ENCODE peak calls at places on chromosomes 16 and 17, in seven cellular contexts. One of them, this sample, is unnamed.
A peak's percentile ranks its signal among the peaks of the same experiment; 100 is the strongest.

GRCh38 chr17:7606280-7606679 is 8.4 kb downstream of the FXR2 start:
- DNase-seq in astrocyte of the hippocampus: no peak
- DNase-seq in dorsolateral prefrontal cortex: no peak
- DNase-seq in T-helper 17 cell: no peak
- DNase-seq in activated CD4-positive, alpha-beta memory T cell treated with anti-CD3 and anti-CD28 coated beads, Interleukin-2, amount 10 ng/mL, durations not matched to agents 7 days and 5 days: no peak
- DNase-seq in NCI-H2029: no peak
- DNase-seq in stimulated activated effector memory CD8-positive, alpha-beta T cell treated with anti-CD3 and anti-CD28 coated beads, Interleukin-12 subunit alpha, Interleukin-12 subunit beta, amount 100 ng/mL, for 72 hours: no peak
- DNase-seq in this sample: no peak

GRCh38 chr16:14337303-14338191 is 266.4 kb downstream of the MRTFB start:
- DNase-seq in astrocyte of the hippocampus: no peak
- DNase-seq in dorsolateral prefrontal cortex: peak; percentile 45
- DNase-seq in T-helper 17 cell: no peak
- DNase-seq in activated CD4-positive, alpha-beta memory T cell treated with anti-CD3 and anti-CD28 coated beads, Interleukin-2, amount 10 ng/mL, durations not matched to agents 7 days and 5 days: no peak
- DNase-seq in NCI-H2029: no peak
- DNase-seq in stimulated activated effector memory CD8-positive, alpha-beta T cell treated with anti-CD3 and anti-CD28 coated beads, Interleukin-12 subunit alpha, Interleukin-12 subunit beta, amount 100 ng/mL, for 72 hours: no peak
- DNase-seq in this sample: no peak

GRCh38 chr17:30398328-30399041 is 19.8 kb downstream of the CPD start:
- DNase-seq in astrocyte of the hippocampus: no peak
- DNase-seq in dorsolateral prefrontal cortex: no peak
- DNase-seq in T-helper 17 cell: no peak
- DNase-seq in activated CD4-positive, alpha-beta memory T cell treated with anti-CD3 and anti-CD28 coated beads, Interleukin-2, amount 10 ng/mL, durations not matched to agents 7 days and 5 days: no peak
- DNase-seq in NCI-H2029: no peak
- DNase-seq in stimulated activated effector memory CD8-positive, alpha-beta T cell treated with anti-CD3 and anti-CD28 coated beads, Interleukin-12 subunit alpha, Interleukin-12 subunit beta, amount 100 ng/mL, for 72 hours: no peak
- DNase-seq in this sample: no peak

GRCh38 chr17:64357191-64357981 is 33.3 kb downstream of the PECAM1 start:
- DNase-seq in astrocyte of the hippocampus: peak; percentile 74
- DNase-seq in dorsolateral prefrontal cortex: peak; percentile 54
- DNase-seq in T-helper 17 cell: no peak
- DNase-seq in activated CD4-positive, alpha-beta memory T cell treated with anti-CD3 and anti-CD28 coated beads, Interleukin-2, amount 10 ng/mL, durations not matched to agents 7 days and 5 days: no peak
- DNase-seq in NCI-H2029: peak; percentile 75
- DNase-seq in stimulated activated effector memory CD8-positive, alpha-beta T cell treated with anti-CD3 and anti-CD28 coated beads, Interleukin-12 subunit alpha, Interleukin-12 subunit beta, amount 100 ng/mL, for 72 hours: no peak
- DNase-seq in this sample: peak; percentile 51

GRCh38 chr17:42518046-42518754 is 17.8 kb upstream of the NAGLU start:
- DNase-seq in astrocyte of the hippocampus: peak; percentile 91
- DNase-seq in dorsolateral prefrontal cortex: peak; percentile 46
- DNase-seq in T-helper 17 cell: no peak
- DNase-seq in activated CD4-positive, alpha-beta memory T cell treated with anti-CD3 and anti-CD28 coated beads, Interleukin-2, amount 10 ng/mL, durations not matched to agents 7 days and 5 days: no peak
- DNase-seq in NCI-H2029: peak; percentile 31
- DNase-seq in stimulated activated effector memory CD8-positive, alpha-beta T cell treated with anti-CD3 and anti-CD28 coated beads, Interleukin-12 subunit alpha, Interleukin-12 subunit beta, amount 100 ng/mL, for 72 hours: no peak
- DNase-seq in this sample: peak; percentile 91

GRCh38 chr16:5432166-5432565 is 334.6 kb upstream of the EEF2KMT start:
- DNase-seq in astrocyte of the hippocampus: no peak
- DNase-seq in dorsolateral prefrontal cortex: no peak
- DNase-seq in T-helper 17 cell: no peak
- DNase-seq in activated CD4-positive, alpha-beta memory T cell treated with anti-CD3 and anti-CD28 coated beads, Interleukin-2, amount 10 ng/mL, durations not matched to agents 7 days and 5 days: no peak
- DNase-seq in NCI-H2029: no peak
- DNase-seq in stimulated activated effector memory CD8-positive, alpha-beta T cell treated with anti-CD3 and anti-CD28 coated beads, Interleukin-12 subunit alpha, Interleukin-12 subunit beta, amount 100 ng/mL, for 72 hours: no peak
- DNase-seq in this sample: no peak

GRCh38 chr17:81710514-81711308 is 1.4 kb upstream of the SLC25A10 start:
- DNase-seq in astrocyte of the hippocampus: peak; percentile 32
- DNase-seq in dorsolateral prefrontal cortex: no peak
- DNase-seq in T-helper 17 cell: no peak
- DNase-seq in activated CD4-positive, alpha-beta memory T cell treated with anti-CD3 and anti-CD28 coated beads, Interleukin-2, amount 10 ng/mL, durations not matched to agents 7 days and 5 days: peak; percentile 35
- DNase-seq in NCI-H2029: no peak
- DNase-seq in stimulated activated effector memory CD8-positive, alpha-beta T cell treated with anti-CD3 and anti-CD28 coated beads, Interleukin-12 subunit alpha, Interleukin-12 subunit beta, amount 100 ng/mL, for 72 hours: no peak
- DNase-seq in this sample: no peak

GRCh38 chr17:74972107-74972972 is at the start of gene HID1:
- DNase-seq in astrocyte of the hippocampus: peak; percentile 52
- DNase-seq in dorsolateral prefrontal cortex: peak; percentile 87
- DNase-seq in T-helper 17 cell: peak; percentile 83
- DNase-seq in activated CD4-positive, alpha-beta memory T cell treated with anti-CD3 and anti-CD28 coated beads, Interleukin-2, amount 10 ng/mL, durations not matched to agents 7 days and 5 days: peak; percentile 76
- DNase-seq in NCI-H2029: peak; percentile 50
- DNase-seq in stimulated activated effector memory CD8-positive, alpha-beta T cell treated with anti-CD3 and anti-CD28 coated beads, Interleukin-12 subunit alpha, Interleukin-12 subunit beta, amount 100 ng/mL, for 72 hours: peak; percentile 76
- DNase-seq in this sample: peak; percentile 54

GRCh38 chr17:47907932-47908562 is 12.0 kb downstream of the SP2 start:
- DNase-seq in astrocyte of the hippocampus: no peak
- DNase-seq in dorsolateral prefrontal cortex: peak; percentile 29
- DNase-seq in T-helper 17 cell: no peak
- DNase-seq in activated CD4-positive, alpha-beta memory T cell treated with anti-CD3 and anti-CD28 coated beads, Interleukin-2, amount 10 ng/mL, durations not matched to agents 7 days and 5 days: no peak
- DNase-seq in NCI-H2029: no peak
- DNase-seq in stimulated activated effector memory CD8-positive, alpha-beta T cell treated with anti-CD3 and anti-CD28 coated beads, Interleukin-12 subunit alpha, Interleukin-12 subunit beta, amount 100 ng/mL, for 72 hours: no peak
- DNase-seq in this sample: no peak

GRCh38 chr16:72666267-72666666 is 381.7 kb downstream of the ZFHX3 start:
- DNase-seq in astrocyte of the hippocampus: no peak
- DNase-seq in dorsolateral prefrontal cortex: no peak
- DNase-seq in T-helper 17 cell: no peak
- DNase-seq in activated CD4-positive, alpha-beta memory T cell treated with anti-CD3 and anti-CD28 coated beads, Interleukin-2, amount 10 ng/mL, durations not matched to agents 7 days and 5 days: no peak
- DNase-seq in NCI-H2029: no peak
- DNase-seq in stimulated activated effector memory CD8-positive, alpha-beta T cell treated with anti-CD3 and anti-CD28 coated beads, Interleukin-12 subunit alpha, Interleukin-12 subunit beta, amount 100 ng/mL, for 72 hours: no peak
- DNase-seq in this sample: no peak

GRCh38 chr17:42673885-42674754 is 2.7 kb downstream of the PLEKHH3 start:
- DNase-seq in astrocyte of the hippocampus: peak; percentile 62
- DNase-seq in dorsolateral prefrontal cortex: no peak
- DNase-seq in T-helper 17 cell: no peak
- DNase-seq in activated CD4-positive, alpha-beta memory T cell treated with anti-CD3 and anti-CD28 coated beads, Interleukin-2, amount 10 ng/mL, durations not matched to agents 7 days and 5 days: peak; percentile 22
- DNase-seq in NCI-H2029: no peak
- DNase-seq in stimulated activated effector memory CD8-positive, alpha-beta T cell treated with anti-CD3 and anti-CD28 coated beads, Interleukin-12 subunit alpha, Interleukin-12 subunit beta, amount 100 ng/mL, for 72 hours: peak; percentile 64
- DNase-seq in this sample: peak; percentile 82

GRCh38 chr17:81427446-81428120 is 32.3 kb downstream of the BAHCC1 start:
- DNase-seq in astrocyte of the hippocampus: peak; percentile 78
- DNase-seq in dorsolateral prefrontal cortex: peak; percentile 77
- DNase-seq in T-helper 17 cell: no peak
- DNase-seq in activated CD4-positive, alpha-beta memory T cell treated with anti-CD3 and anti-CD28 coated beads, Interleukin-2, amount 10 ng/mL, durations not matched to agents 7 days and 5 days: no peak
- DNase-seq in NCI-H2029: peak; percentile 86
- DNase-seq in stimulated activated effector memory CD8-positive, alpha-beta T cell treated with anti-CD3 and anti-CD28 coated beads, Interleukin-12 subunit alpha, Interleukin-12 subunit beta, amount 100 ng/mL, for 72 hours: no peak
- DNase-seq in this sample: no peak

GRCh38 chr16:600781-601180 is 10.9 kb downstream of the RAB40C start:
- DNase-seq in astrocyte of the hippocampus: peak; percentile 27
- DNase-seq in dorsolateral prefrontal cortex: no peak
- DNase-seq in T-helper 17 cell: no peak
- DNase-seq in activated CD4-positive, alpha-beta memory T cell treated with anti-CD3 and anti-CD28 coated beads, Interleukin-2, amount 10 ng/mL, durations not matched to agents 7 days and 5 days: no peak
- DNase-seq in NCI-H2029: no peak
- DNase-seq in stimulated activated effector memory CD8-positive, alpha-beta T cell treated with anti-CD3 and anti-CD28 coated beads, Interleukin-12 subunit alpha, Interleukin-12 subunit beta, amount 100 ng/mL, for 72 hours: no peak
- DNase-seq in this sample: no peak

GRCh38 chr16:57628008-57628781 is at the start of gene ADGRG1:
- DNase-seq in astrocyte of the hippocampus: peak; percentile 96
- DNase-seq in dorsolateral prefrontal cortex: peak; percentile 78
- DNase-seq in T-helper 17 cell: no peak
- DNase-seq in activated CD4-positive, alpha-beta memory T cell treated with anti-CD3 and anti-CD28 coated beads, Interleukin-2, amount 10 ng/mL, durations not matched to agents 7 days and 5 days: peak; percentile 65
- DNase-seq in NCI-H2029: no peak
- DNase-seq in stimulated activated effector memory CD8-positive, alpha-beta T cell treated with anti-CD3 and anti-CD28 coated beads, Interleukin-12 subunit alpha, Interleukin-12 subunit beta, amount 100 ng/mL, for 72 hours: peak; percentile 64
- DNase-seq in this sample: peak; percentile 78

GRCh38 chr16:56551796-56552738 is 12.8 kb upstream of the MT4 start:
- DNase-seq in astrocyte of the hippocampus: peak; percentile 27
- DNase-seq in dorsolateral prefrontal cortex: peak; percentile 72
- DNase-seq in T-helper 17 cell: no peak
- DNase-seq in activated CD4-positive, alpha-beta memory T cell treated with anti-CD3 and anti-CD28 coated beads, Interleukin-2, amount 10 ng/mL, durations not matched to agents 7 days and 5 days: no peak
- DNase-seq in NCI-H2029: no peak
- DNase-seq in stimulated activated effector memory CD8-positive, alpha-beta T cell treated with anti-CD3 and anti-CD28 coated beads, Interleukin-12 subunit alpha, Interleukin-12 subunit beta, amount 100 ng/mL, for 72 hours: no peak
- DNase-seq in this sample: no peak

GRCh38 chr17:59617141-59617757 is 2.4 kb upstream of the CLTC start:
- DNase-seq in astrocyte of the hippocampus: no peak
- DNase-seq in dorsolateral prefrontal cortex: no peak
- DNase-seq in T-helper 17 cell: no peak
- DNase-seq in activated CD4-positive, alpha-beta memory T cell treated with anti-CD3 and anti-CD28 coated beads, Interleukin-2, amount 10 ng/mL, durations not matched to agents 7 days and 5 days: no peak
- DNase-seq in NCI-H2029: no peak
- DNase-seq in stimulated activated effector memory CD8-positive, alpha-beta T cell treated with anti-CD3 and anti-CD28 coated beads, Interleukin-12 subunit alpha, Interleukin-12 subunit beta, amount 100 ng/mL, for 72 hours: no peak
- DNase-seq in this sample: no peak

GRCh38 chr17:183021-183420 is 1.6 kb upstream of the DOC2B start:
- DNase-seq in astrocyte of the hippocampus: no peak
- DNase-seq in dorsolateral prefrontal cortex: no peak
- DNase-seq in T-helper 17 cell: no peak
- DNase-seq in activated CD4-positive, alpha-beta memory T cell treated with anti-CD3 and anti-CD28 coated beads, Interleukin-2, amount 10 ng/mL, durations not matched to agents 7 days and 5 days: no peak
- DNase-seq in NCI-H2029: no peak
- DNase-seq in stimulated activated effector memory CD8-positive, alpha-beta T cell treated with anti-CD3 and anti-CD28 coated beads, Interleukin-12 subunit alpha, Interleukin-12 subunit beta, amount 100 ng/mL, for 72 hours: no peak
- DNase-seq in this sample: no peak

GRCh38 chr16:31072540-31073072 is 1.4 kb downstream of the ZNF668 start:
- DNase-seq in astrocyte of the hippocampus: peak; percentile 60
- DNase-seq in dorsolateral prefrontal cortex: peak; percentile 54
- DNase-seq in T-helper 17 cell: no peak
- DNase-seq in activated CD4-positive, alpha-beta memory T cell treated with anti-CD3 and anti-CD28 coated beads, Interleukin-2, amount 10 ng/mL, durations not matched to agents 7 days and 5 days: peak; percentile 61
- DNase-seq in NCI-H2029: peak; percentile 15
- DNase-seq in stimulated activated effector memory CD8-positive, alpha-beta T cell treated with anti-CD3 and anti-CD28 coated beads, Interleukin-12 subunit alpha, Interleukin-12 subunit beta, amount 100 ng/mL, for 72 hours: no peak
- DNase-seq in this sample: no peak

GRCh38 chr16:22660441-22661160 is 149.9 kb downstream of the NPIPB5 start:
- DNase-seq in astrocyte of the hippocampus: no peak
- DNase-seq in dorsolateral prefrontal cortex: no peak
- DNase-seq in T-helper 17 cell: no peak
- DNase-seq in activated CD4-positive, alpha-beta memory T cell treated with anti-CD3 and anti-CD28 coated beads, Interleukin-2, amount 10 ng/mL, durations not matched to agents 7 days and 5 days: no peak
- DNase-seq in NCI-H2029: no peak
- DNase-seq in stimulated activated effector memory CD8-positive, alpha-beta T cell treated with anti-CD3 and anti-CD28 coated beads, Interleukin-12 subunit alpha, Interleukin-12 subunit beta, amount 100 ng/mL, for 72 hours: no peak
- DNase-seq in this sample: no peak

GRCh38 chr16:85531516-85531915 is 81.6 kb upstream of the GSE1 start:
- DNase-seq in astrocyte of the hippocampus: no peak
- DNase-seq in dorsolateral prefrontal cortex: no peak
- DNase-seq in T-helper 17 cell: no peak
- DNase-seq in activated CD4-positive, alpha-beta memory T cell treated with anti-CD3 and anti-CD28 coated beads, Interleukin-2, amount 10 ng/mL, durations not matched to agents 7 days and 5 days: no peak
- DNase-seq in NCI-H2029: no peak
- DNase-seq in stimulated activated effector memory CD8-positive, alpha-beta T cell treated with anti-CD3 and anti-CD28 coated beads, Interleukin-12 subunit alpha, Interleukin-12 subunit beta, amount 100 ng/mL, for 72 hours: no peak
- DNase-seq in this sample: no peak

GRCh38 chr17:61314368-61315078 is 85.1 kb upstream of the TBX2 start:
- DNase-seq in astrocyte of the hippocampus: peak; percentile 93
- DNase-seq in dorsolateral prefrontal cortex: no peak
- DNase-seq in T-helper 17 cell: no peak
- DNase-seq in activated CD4-positive, alpha-beta memory T cell treated with anti-CD3 and anti-CD28 coated beads, Interleukin-2, amount 10 ng/mL, durations not matched to agents 7 days and 5 days: no peak
- DNase-seq in NCI-H2029: no peak
- DNase-seq in stimulated activated effector memory CD8-positive, alpha-beta T cell treated with anti-CD3 and anti-CD28 coated beads, Interleukin-12 subunit alpha, Interleukin-12 subunit beta, amount 100 ng/mL, for 72 hours: no peak
- DNase-seq in this sample: peak; percentile 72